ENCODE peak calls at places on chromosomes 13 and 19, in ten cellular contexts. B, P, T, I, A, Q, E, Z, U and N are unnamed samples.

GRCh38 chr13:112248909-112249592 is 127.1 kb upstream of the SPACA7 start:
- DNase-seq in B (no peak), P (no peak), T (no peak), I (no peak), A (no peak), Q (no peak), E (no peak), Z (no peak), U (no peak), N (peak)

GRCh38 chr19:33409906-33410685 is 36.6 kb downstream of the CEBPG start:
- DNase-seq in B (no peak), P (no peak), T (no peak), I (no peak), A (no peak), Q (no peak), E (no peak), Z (no peak), U (no peak), N (no peak)

GRCh38 chr13:99332456-99332855 is 25.3 kb upstream of the GPR183 start:
- DNase-seq in B (no peak), P (no peak), T (no peak), I (no peak), A (no peak), Q (no peak), E (no peak), Z (no peak), U (no peak), N (no peak)

GRCh38 chr13:96900992-96901391 is 93.3 kb downstream of the OXGR1 start:
- DNase-seq in B (no peak), P (no peak), T (no peak), I (peak), A (no peak), Q (no peak), E (no peak), Z (no peak), U (no peak), N (peak)

GRCh38 chr19:16412596-16413355 is 59.0 kb downstream of the EPS15L1 start:
- DNase-seq in B (no peak), P (no peak), T (no peak), I (no peak), A (no peak), Q (no peak), E (no peak), Z (no peak), U (no peak), N (no peak)

GRCh38 chr19:46303702-46304397 is 7.0 kb downstream of the HIF3A start:
- DNase-seq in B (no peak), P (no peak), T (no peak), I (peak), A (peak), Q (peak), E (no peak), Z (no peak), U (no peak), N (peak)

GRCh38 chr19:19552811-19553210 is 14.7 kb downstream of the CILP2 start:
- DNase-seq in B (no peak), P (no peak), T (no peak), I (peak), A (no peak), Q (peak), E (no peak), Z (peak), U (peak), N (peak)

GRCh38 chr19:7149956-7150705 is 80.6 kb downstream of the ZNF557 start:
- DNase-seq in B (no peak), P (no peak), T (no peak), I (no peak), A (no peak), Q (no peak), E (no peak), Z (no peak), U (no peak), N (no peak)

GRCh38 chr13:39369161-39369890 is 233.7 kb downstream of the LHFPL6 start:
- DNase-seq in B (no peak), P (no peak), T (no peak), I (no peak), A (no peak), Q (no peak), E (no peak), Z (no peak), U (no peak), N (no peak)

GRCh38 chr19:17797397-17798201 is 2.7 kb downstream of the B3GNT3 start:
- DNase-seq in B (peak), P (no peak), T (no peak), I (no peak), A (no peak), Q (no peak), E (no peak), Z (peak), U (peak), N (no peak)

GRCh38 chr13:112852808-112853207 is 116.2 kb upstream of the MCF2L start:
- DNase-seq in B (no peak), P (no peak), T (no peak), I (no peak), A (no peak), Q (no peak), E (no peak), Z (no peak), U (no peak), N (no peak)

GRCh38 chr13:97101912-97102311 is 107.6 kb upstream of the OXGR1 start:
- DNase-seq in B (no peak), P (no peak), T (no peak), I (no peak), A (no peak), Q (no peak), E (no peak), Z (no peak), U (no peak), N (no peak)

GRCh38 chr19:15897738-15898276 is at the start of gene CYP4F2:
- DNase-seq in B (no peak), P (no peak), T (no peak), I (no peak), A (no peak), Q (no peak), E (no peak), Z (no peak), U (no peak), N (no peak)

GRCh38 chr19:2775556-2776430 is 7.3 kb downstream of the SGTA start:
- DNase-seq in B (peak), P (peak), T (peak), I (no peak), A (peak), Q (peak), E (peak), Z (no peak), U (peak), N (peak)